ENCODE peak calls at places on chromosomes 6 and 20, in five cellular contexts. C is choroid plexus epithelial cell, G is CD14-positive monocyte, X is GM06990, P is heart left ventricle. E is an unnamed sample.

GRCh38 chr20:760751-761417 is 7.4 kb downstream of the SLC52A3 start:
- DNase-seq in C (peak), G (no peak), X (peak), P (no peak), E (no peak)

GRCh38 chr6:5520796-5521195 is 259.5 kb downstream of the FARS2 start:
- DNase-seq in C (no peak), G (no peak), X (no peak), P (no peak), E (no peak)

GRCh38 chr6:82246802-82247633 is 526 bp downstream of the IBTK start:
- DNase-seq in C (peak), G (peak), X (no peak), P (peak), E (peak)

GRCh38 chr6:35500782-35501181 is 3.9 kb upstream of the TEAD3 start:
- DNase-seq in C (peak), G (no peak), X (no peak), P (no peak), E (no peak)

GRCh38 chr20:20759132-20759531 is 46.7 kb upstream of the RALGAPA2 start:
- DNase-seq in C (no peak), G (no peak), X (no peak), P (no peak), E (no peak)

GRCh38 chr6:121791396-121792315 is 356.2 kb downstream of the GJA1 start:
- DNase-seq in C (peak), G (no peak), X (no peak), P (no peak), E (no peak)

GRCh38 chr6:2396856-2397640 is 151.6 kb upstream of the GMDS start:
- DNase-seq in C (peak), G (no peak), X (no peak), P (peak), E (peak)

GRCh38 chr20:41340327-41341055 is at the start of gene LPIN3:
- DNase-seq in C (peak), G (no peak), X (peak), P (peak), E (peak)

GRCh38 chr6:89611666-89612065 is 26.9 kb downstream of the LYRM2 start:
- DNase-seq in C (peak), G (no peak), X (no peak), P (no peak), E (no peak)

GRCh38 chr20:52801628-52802006 is 170.5 kb upstream of the TSHZ2 start:
- DNase-seq in C (no peak), G (no peak), X (no peak), P (peak), E (no peak)

GRCh38 chr20:56995635-56996075 is 270.8 kb downstream of the BMP7 start:
- DNase-seq in C (peak), G (no peak), X (no peak), P (no peak), E (peak)
- TF ChIP-seq CTCF in C (peak), G (peak), X (peak), P (no peak), E (peak)

GRCh38 chr6:145497006-145497405 is 238.3 kb downstream of the EPM2A start:
- DNase-seq in C (no peak), G (no peak), X (no peak), P (no peak), E (no peak)

GRCh38 chr6:145486306-145486705 is 249.0 kb downstream of the EPM2A start:
- DNase-seq in C (no peak), G (no peak), X (no peak), P (no peak), E (no peak)

GRCh38 chr6:145490068-145490467 is 245.3 kb downstream of the EPM2A start:
- DNase-seq in C (no peak), G (no peak), X (no peak), P (no peak), E (no peak)

GRCh38 chr6:145491126-145491525 is 244.2 kb downstream of the EPM2A start:
- DNase-seq in C (no peak), G (no peak), X (no peak), P (no peak), E (no peak)
- TF ChIP-seq CTCF in C (no peak), G (no peak), X (peak), P (no peak), E (no peak)

GRCh38 chr20:57080796-57081195 is 185.6 kb downstream of the BMP7 start:
- DNase-seq in C (peak), G (no peak), X (no peak), P (no peak), E (peak)
- TF ChIP-seq CTCF in C (peak), G (no peak), X (no peak), P (no peak), E (peak)

DNA sequence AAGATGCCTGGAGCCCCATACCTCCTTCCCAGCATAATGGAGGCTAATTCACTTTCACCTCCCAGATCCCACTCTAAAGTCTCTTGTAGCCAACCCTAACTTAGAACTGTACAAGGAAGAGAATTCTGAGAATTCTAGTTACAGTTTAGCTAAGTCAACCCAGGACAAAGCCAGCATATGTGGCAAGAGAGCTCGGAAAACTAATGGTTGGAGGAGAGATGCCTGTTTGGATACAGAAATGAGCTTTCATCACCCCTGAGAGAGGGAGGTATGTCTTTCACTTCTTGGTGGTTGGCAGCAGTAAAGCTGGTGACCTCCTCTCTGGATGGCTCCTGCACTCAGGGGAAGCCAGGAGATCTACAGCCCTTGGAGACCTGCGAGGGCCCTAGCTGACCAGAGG is 252.6 kb upstream of the SUPT3H start:
- DNase-seq in C (no peak), G (no peak), X (no peak), P (no peak), E (no peak)
- TF ChIP-seq CTCF in C (no peak), G (no peak), X (no peak), P (no peak), E (no peak)